ENCODE peak calls at places on chromosomes 6 and 20, in six cellular contexts. One of them, this sample, is unnamed.

GRCh38 chr20:62039738-62040137 is 25.9 kb downstream of the TAF4 start:
- DNase-seq in small intestine: no peak
- DNase-seq in naive thymus-derived CD4-positive, alpha-beta T cell: no peak
- DNase-seq in SK-N-MC: no peak
- DNase-seq in fibroblast of lung: no peak
- DNase-seq in CD8-positive, alpha-beta T cell: no peak
- DNase-seq in this sample: no peak

GRCh38 chr6:135566311-135567068 is 69.0 kb upstream of the AHI1 start:
- DNase-seq in small intestine: no peak
- DNase-seq in naive thymus-derived CD4-positive, alpha-beta T cell: no peak
- DNase-seq in SK-N-MC: no peak
- DNase-seq in fibroblast of lung: no peak
- DNase-seq in CD8-positive, alpha-beta T cell: no peak
- DNase-seq in this sample: no peak

GRCh38 chr6:31478186-31478950 is 19.6 kb upstream of the MICB start:
- DNase-seq in small intestine: no peak
- DNase-seq in naive thymus-derived CD4-positive, alpha-beta T cell: no peak
- DNase-seq in SK-N-MC: no peak
- DNase-seq in fibroblast of lung: no peak
- DNase-seq in CD8-positive, alpha-beta T cell: no peak
- DNase-seq in this sample: no peak

GRCh38 chr6:34246563-34247391 is 2.0 kb downstream of the SMIM29 start:
- DNase-seq in small intestine: no peak
- DNase-seq in naive thymus-derived CD4-positive, alpha-beta T cell: peak; percentile 41
- DNase-seq in SK-N-MC: no peak
- DNase-seq in fibroblast of lung: no peak
- DNase-seq in CD8-positive, alpha-beta T cell: peak; percentile 57
- DNase-seq in this sample: peak; percentile 71

GRCh38 chr20:64116016-64116415 is 8.7 kb upstream of the NPBWR2 start:
- DNase-seq in small intestine: no peak
- DNase-seq in naive thymus-derived CD4-positive, alpha-beta T cell: no peak
- DNase-seq in SK-N-MC: no peak
- DNase-seq in fibroblast of lung: no peak
- DNase-seq in CD8-positive, alpha-beta T cell: no peak
- DNase-seq in this sample: no peak

GRCh38 chr6:70574643-70575042 is 7.9 kb downstream of the SDHAF4 start:
- DNase-seq in small intestine: no peak
- DNase-seq in naive thymus-derived CD4-positive, alpha-beta T cell: no peak
- DNase-seq in SK-N-MC: no peak
- DNase-seq in fibroblast of lung: no peak
- DNase-seq in CD8-positive, alpha-beta T cell: no peak
- DNase-seq in this sample: no peak

GRCh38 chr20:61360296-61360695 is 108.2 kb downstream of the CDH4 start:
- DNase-seq in small intestine: no peak
- DNase-seq in naive thymus-derived CD4-positive, alpha-beta T cell: no peak
- DNase-seq in SK-N-MC: no peak
- DNase-seq in fibroblast of lung: no peak
- DNase-seq in CD8-positive, alpha-beta T cell: no peak
- DNase-seq in this sample: no peak

GRCh38 chr6:107729098-107729497 is 95.0 kb downstream of the SCML4 start:
- DNase-seq in small intestine: no peak
- DNase-seq in naive thymus-derived CD4-positive, alpha-beta T cell: no peak
- DNase-seq in SK-N-MC: no peak
- DNase-seq in fibroblast of lung: no peak
- DNase-seq in CD8-positive, alpha-beta T cell: no peak
- DNase-seq in this sample: no peak

GRCh38 chr6:89084954-89085353 is 4.4 kb downstream of the PNRC1 start:
- DNase-seq in small intestine: no peak
- DNase-seq in naive thymus-derived CD4-positive, alpha-beta T cell: peak; percentile 12
- DNase-seq in SK-N-MC: no peak
- DNase-seq in fibroblast of lung: no peak
- DNase-seq in CD8-positive, alpha-beta T cell: no peak
- DNase-seq in this sample: no peak

GRCh38 chr6:7541175-7542064 is at the start of gene DSP:
- DNase-seq in small intestine: peak; percentile 91
- DNase-seq in naive thymus-derived CD4-positive, alpha-beta T cell: no peak
- DNase-seq in SK-N-MC: no peak
- DNase-seq in fibroblast of lung: no peak
- DNase-seq in CD8-positive, alpha-beta T cell: no peak
- DNase-seq in this sample: peak; percentile 93

GRCh38 chr6:13488015-13488895 is 855 bp upstream of the GFOD1 start:
- DNase-seq in small intestine: peak; percentile 24
- DNase-seq in naive thymus-derived CD4-positive, alpha-beta T cell: no peak
- DNase-seq in SK-N-MC: no peak
- DNase-seq in fibroblast of lung: peak; percentile 63
- DNase-seq in CD8-positive, alpha-beta T cell: no peak
- DNase-seq in this sample: no peak

GRCh38 chr20:36461600-36462439 is 79.5 kb upstream of the MYL9 start:
- DNase-seq in small intestine: peak; percentile 39
- DNase-seq in naive thymus-derived CD4-positive, alpha-beta T cell: peak; percentile 38
- DNase-seq in SK-N-MC: no peak
- DNase-seq in fibroblast of lung: peak; percentile 47
- DNase-seq in CD8-positive, alpha-beta T cell: peak; percentile 39
- DNase-seq in this sample: peak; percentile 81

GRCh38 chr6:77015350-77015749 is 447.9 kb downstream of the HTR1B start:
- DNase-seq in small intestine: no peak
- DNase-seq in naive thymus-derived CD4-positive, alpha-beta T cell: no peak
- DNase-seq in SK-N-MC: no peak
- DNase-seq in fibroblast of lung: peak; percentile 26
- DNase-seq in CD8-positive, alpha-beta T cell: no peak
- DNase-seq in this sample: no peak

GRCh38 chr6:84791927-84792326 is 27.5 kb upstream of the TBX18 start:
- DNase-seq in small intestine: no peak
- DNase-seq in naive thymus-derived CD4-positive, alpha-beta T cell: no peak
- DNase-seq in SK-N-MC: no peak
- DNase-seq in fibroblast of lung: no peak
- DNase-seq in CD8-positive, alpha-beta T cell: no peak
- DNase-seq in this sample: no peak

GRCh38 chr6:7489376-7489775 is 52.1 kb upstream of the DSP start:
- DNase-seq in small intestine: no peak
- DNase-seq in naive thymus-derived CD4-positive, alpha-beta T cell: no peak
- DNase-seq in SK-N-MC: no peak
- DNase-seq in fibroblast of lung: no peak
- DNase-seq in CD8-positive, alpha-beta T cell: no peak
- DNase-seq in this sample: no peak

GRCh38 chr6:7143161-7143974 is 35.6 kb downstream of the RREB1 start:
- DNase-seq in small intestine: no peak
- DNase-seq in naive thymus-derived CD4-positive, alpha-beta T cell: no peak
- DNase-seq in SK-N-MC: no peak
- DNase-seq in fibroblast of lung: peak; percentile 45
- DNase-seq in CD8-positive, alpha-beta T cell: no peak
- DNase-seq in this sample: no peak

GRCh38 chr6:53159558-53159957 is 10.9 kb upstream of the GCM1 start:
- DNase-seq in small intestine: no peak
- DNase-seq in naive thymus-derived CD4-positive, alpha-beta T cell: no peak
- DNase-seq in SK-N-MC: no peak
- DNase-seq in fibroblast of lung: peak; percentile 32
- DNase-seq in CD8-positive, alpha-beta T cell: no peak
- DNase-seq in this sample: peak; percentile 52

GRCh38 chr6:52663120-52663934 is 7.6 kb upstream of the TMEM14A start:
- DNase-seq in small intestine: peak; percentile 84
- DNase-seq in naive thymus-derived CD4-positive, alpha-beta T cell: peak; percentile 72
- DNase-seq in SK-N-MC: peak; percentile 76
- DNase-seq in fibroblast of lung: peak; percentile 86
- DNase-seq in CD8-positive, alpha-beta T cell: peak; percentile 43
- DNase-seq in this sample: no peak

GRCh38 chr20:51995038-51995437 is 192.7 kb upstream of the SALL4 start:
- DNase-seq in small intestine: no peak
- DNase-seq in naive thymus-derived CD4-positive, alpha-beta T cell: no peak
- DNase-seq in SK-N-MC: no peak
- DNase-seq in fibroblast of lung: no peak
- DNase-seq in CD8-positive, alpha-beta T cell: no peak
- DNase-seq in this sample: no peak

GRCh38 chr20:32162367-32162766 is 45.2 kb downstream of the PLAGL2 start:
- DNase-seq in small intestine: no peak
- DNase-seq in naive thymus-derived CD4-positive, alpha-beta T cell: no peak
- DNase-seq in SK-N-MC: no peak
- DNase-seq in fibroblast of lung: no peak
- DNase-seq in CD8-positive, alpha-beta T cell: no peak
- DNase-seq in this sample: no peak

GRCh38 chr6:125363010-125363359 is 61.2 kb upstream of the HDDC2 start:
- DNase-seq in small intestine: no peak
- DNase-seq in naive thymus-derived CD4-positive, alpha-beta T cell: no peak
- DNase-seq in SK-N-MC: no peak
- DNase-seq in fibroblast of lung: peak; percentile 20
- DNase-seq in CD8-positive, alpha-beta T cell: no peak
- DNase-seq in this sample: no peak

GRCh38 chr20:3378138-3378537 is 29.3 kb downstream of the DNAAF9 start:
- DNase-seq in small intestine: no peak
- DNase-seq in naive thymus-derived CD4-positive, alpha-beta T cell: no peak
- DNase-seq in SK-N-MC: no peak
- DNase-seq in fibroblast of lung: no peak
- DNase-seq in CD8-positive, alpha-beta T cell: no peak
- DNase-seq in this sample: no peak

GRCh38 chr6:40956871-40957270 is 82.2 kb downstream of the UNC5CL start:
- DNase-seq in small intestine: no peak
- DNase-seq in naive thymus-derived CD4-positive, alpha-beta T cell: no peak
- DNase-seq in SK-N-MC: no peak
- DNase-seq in fibroblast of lung: no peak
- DNase-seq in CD8-positive, alpha-beta T cell: no peak
- DNase-seq in this sample: no peak

GRCh38 chr6:13868236-13868635 is 53.9 kb upstream of the MCUR1 start:
- DNase-seq in small intestine: no peak
- DNase-seq in naive thymus-derived CD4-positive, alpha-beta T cell: no peak
- DNase-seq in SK-N-MC: no peak
- DNase-seq in fibroblast of lung: no peak
- DNase-seq in CD8-positive, alpha-beta T cell: no peak
- DNase-seq in this sample: no peak

GRCh38 chr20:39249798-39250197 is 287.7 kb downstream of the DHX35 start:
- DNase-seq in small intestine: no peak
- DNase-seq in naive thymus-derived CD4-positive, alpha-beta T cell: no peak
- DNase-seq in SK-N-MC: no peak
- DNase-seq in fibroblast of lung: no peak
- DNase-seq in CD8-positive, alpha-beta T cell: no peak
- DNase-seq in this sample: no peak

GRCh38 chr6:127547215-127547614 is 28.1 kb upstream of the MTCL3 start:
- DNase-seq in small intestine: no peak
- DNase-seq in naive thymus-derived CD4-positive, alpha-beta T cell: peak; percentile 4
- DNase-seq in SK-N-MC: no peak
- DNase-seq in fibroblast of lung: no peak
- DNase-seq in CD8-positive, alpha-beta T cell: no peak
- DNase-seq in this sample: no peak

GRCh38 chr6:40906759-40907158 is 132.3 kb downstream of the UNC5CL start:
- DNase-seq in small intestine: peak; percentile 82
- DNase-seq in naive thymus-derived CD4-positive, alpha-beta T cell: no peak
- DNase-seq in SK-N-MC: no peak
- DNase-seq in fibroblast of lung: no peak
- DNase-seq in CD8-positive, alpha-beta T cell: no peak
- DNase-seq in this sample: no peak

DNA sequence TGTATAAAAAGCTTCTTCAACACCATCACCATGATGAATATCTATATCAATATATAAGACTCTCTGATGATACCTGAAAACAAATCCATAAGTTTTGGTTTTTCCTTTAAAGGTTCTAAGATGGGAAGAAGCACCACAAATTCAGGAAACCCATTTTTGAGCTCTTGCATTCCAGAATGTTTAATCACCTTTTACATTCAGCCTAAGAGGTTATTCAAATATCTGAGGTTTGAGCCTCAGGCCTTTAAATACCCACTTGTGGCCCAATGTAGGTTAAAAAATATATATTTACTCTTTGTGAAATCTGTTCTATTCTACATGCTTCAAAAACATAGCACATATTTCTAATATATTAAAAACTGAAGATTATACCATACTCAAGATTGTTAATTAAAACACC is 17.6 kb downstream of the HDAC2 start:
- DNase-seq in small intestine: no peak
- DNase-seq in naive thymus-derived CD4-positive, alpha-beta T cell: no peak
- DNase-seq in SK-N-MC: no peak
- DNase-seq in fibroblast of lung: peak; percentile 10
- DNase-seq in CD8-positive, alpha-beta T cell: no peak
- DNase-seq in this sample: no peak
- H3K36me3 ChIP-seq in small intestine: peaks cover 3% of the 10 kb centered on the region
- H3K36me3 ChIP-seq in naive thymus-derived CD4-positive, alpha-beta T cell: peaks cover 18% of the 10 kb centered on the region
- H3K36me3 ChIP-seq in SK-N-MC: peaks cover 98% of the 10 kb centered on the region
- H3K36me3 ChIP-seq in fibroblast of lung: peaks cover 6% of the 10 kb centered on the region
- H3K36me3 ChIP-seq in CD8-positive, alpha-beta T cell: peaks cover 11% of the 10 kb centered on the region
- H3K36me3 ChIP-seq in this sample: peaks cover 3% of the 10 kb centered on the region

GRCh38 chr6:99605911-99606669 is 543 bp upstream of the PRDM13 start:
- DNase-seq in small intestine: no peak
- DNase-seq in naive thymus-derived CD4-positive, alpha-beta T cell: no peak
- DNase-seq in SK-N-MC: no peak
- DNase-seq in fibroblast of lung: no peak
- DNase-seq in CD8-positive, alpha-beta T cell: no peak
- DNase-seq in this sample: no peak
- H3K4me3 ChIP-seq in small intestine: no peak overlapping the region
- H3K4me3 ChIP-seq in naive thymus-derived CD4-positive, alpha-beta T cell: no peak overlapping the region
- H3K4me3 ChIP-seq in SK-N-MC: no peak overlapping the region
- H3K4me3 ChIP-seq in fibroblast of lung: no peak overlapping the region
- H3K4me3 ChIP-seq in CD8-positive, alpha-beta T cell: no peak overlapping the region
- H3K4me3 ChIP-seq in this sample: no peak overlapping the region

DNA sequence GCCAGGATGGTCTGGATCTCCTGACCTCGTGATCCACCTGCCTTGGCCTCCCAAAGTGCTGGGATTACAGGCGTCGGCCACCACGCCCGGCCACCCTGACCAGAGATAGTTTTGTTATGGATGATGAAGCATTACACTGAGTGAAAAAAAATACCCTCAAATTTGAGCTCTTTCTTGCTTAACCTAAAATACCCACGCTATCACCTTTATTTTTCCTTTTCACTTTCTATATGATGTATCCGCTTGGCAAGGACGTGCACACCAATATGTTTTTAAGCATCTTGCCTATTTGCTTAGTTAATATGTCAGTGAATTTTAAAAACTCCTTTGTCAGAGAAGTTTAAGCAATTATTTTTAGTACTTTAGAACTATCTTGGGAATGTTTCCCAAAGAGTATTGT is 150.4 kb downstream of the INSM1 start:
- DNase-seq in small intestine: no peak
- DNase-seq in naive thymus-derived CD4-positive, alpha-beta T cell: no peak
- DNase-seq in SK-N-MC: no peak
- DNase-seq in fibroblast of lung: no peak
- DNase-seq in CD8-positive, alpha-beta T cell: no peak
- DNase-seq in this sample: no peak
- H3K36me3 ChIP-seq in small intestine: no peaks in the 10 kb centered on the region
- H3K36me3 ChIP-seq in naive thymus-derived CD4-positive, alpha-beta T cell: peaks cover 66% of the 10 kb centered on the region
- H3K36me3 ChIP-seq in SK-N-MC: no peaks in the 10 kb centered on the region
- H3K36me3 ChIP-seq in fibroblast of lung: no peaks in the 10 kb centered on the region
- H3K36me3 ChIP-seq in CD8-positive, alpha-beta T cell: peaks cover 6% of the 10 kb centered on the region
- H3K36me3 ChIP-seq in this sample: peaks cover 5% of the 10 kb centered on the region

GRCh38 chr6:26607434-26608230 is 10.9 kb downstream of the ABT1 start:
- DNase-seq in small intestine: peak; percentile 74
- DNase-seq in naive thymus-derived CD4-positive, alpha-beta T cell: peak; percentile 73
- DNase-seq in SK-N-MC: peak; percentile 59
- DNase-seq in fibroblast of lung: peak; percentile 72
- DNase-seq in CD8-positive, alpha-beta T cell: peak; percentile 52
- DNase-seq in this sample: peak; percentile 55
- H3K4me3 ChIP-seq in small intestine: peak overlapping the region; percentile 30
- H3K4me3 ChIP-seq in naive thymus-derived CD4-positive, alpha-beta T cell: peak overlapping the region; percentile 46
- H3K4me3 ChIP-seq in SK-N-MC: peak overlapping the region; percentile 29
- H3K4me3 ChIP-seq in fibroblast of lung: peak overlapping the region; percentile 41
- H3K4me3 ChIP-seq in CD8-positive, alpha-beta T cell: no peak overlapping the region
- H3K4me3 ChIP-seq in this sample: no peak overlapping the region

This sample was measured in Caco-2.